ENCODE peak calls at places on chromosomes 4 and X, in five cellular contexts. One of them, this sample, is unnamed.
A peak's percentile ranks its signal among the peaks of the same experiment; 100 is the strongest.

GRCh38 chr4:173332021-173332487 is 2.1 kb downstream of the HMGB2 start:
- DNase-seq in GM12878: no peak
- DNase-seq in central memory CD4-positive, alpha-beta T cell: no peak
- DNase-seq in HEK293T: no peak
- DNase-seq in central memory CD8-positive, alpha-beta T cell: no peak
- DNase-seq in this sample: no peak

GRCh38 chr4:29046166-29046565 is 1674.0 kb upstream of the PCDH7 start:
- DNase-seq in HEK293T: no peak
- DNase-seq in central memory CD4-positive, alpha-beta T cell: no peak
- DNase-seq in GM12878: no peak
- DNase-seq in central memory CD8-positive, alpha-beta T cell: no peak
- DNase-seq in this sample: no peak

GRCh38 chrX:47585273-47585672 is 3.0 kb downstream of the TIMP1 start:
- DNase-seq in central memory CD8-positive, alpha-beta T cell: no peak
- DNase-seq in GM12878: no peak
- DNase-seq in HEK293T: no peak
- DNase-seq in central memory CD4-positive, alpha-beta T cell: no peak
- DNase-seq in this sample: no peak

GRCh38 chr4:107997001-107997788 is 7.5 kb downstream of the HADH start:
- DNase-seq in HEK293T: no peak
- DNase-seq in central memory CD8-positive, alpha-beta T cell: no peak
- DNase-seq in GM12878: no peak
- DNase-seq in central memory CD4-positive, alpha-beta T cell: no peak
- DNase-seq in this sample: no peak

GRCh38 chrX:24245201-24245600 is 68.7 kb downstream of the SUPT20HL2 start:
- DNase-seq in HEK293T: no peak
- DNase-seq in central memory CD8-positive, alpha-beta T cell: no peak
- DNase-seq in central memory CD4-positive, alpha-beta T cell: no peak
- DNase-seq in GM12878: no peak
- DNase-seq in this sample: no peak

GRCh38 chrX:24646745-24647182 is 383 bp downstream of the PCYT1B start:
- DNase-seq in central memory CD8-positive, alpha-beta T cell: no peak
- DNase-seq in central memory CD4-positive, alpha-beta T cell: no peak
- DNase-seq in GM12878: no peak
- DNase-seq in HEK293T: peak; percentile 17
- DNase-seq in this sample: no peak

GRCh38 chr4:66564901-66565648 is 894.8 kb upstream of the EPHA5 start:
- DNase-seq in HEK293T: peak; percentile 60
- DNase-seq in central memory CD4-positive, alpha-beta T cell: no peak
- DNase-seq in GM12878: no peak
- DNase-seq in central memory CD8-positive, alpha-beta T cell: no peak
- DNase-seq in this sample: no peak

GRCh38 chrX:153854702-153855101 is 24.4 kb upstream of the PDZD4 start:
- DNase-seq in HEK293T: no peak
- DNase-seq in GM12878: no peak
- DNase-seq in central memory CD4-positive, alpha-beta T cell: no peak
- DNase-seq in central memory CD8-positive, alpha-beta T cell: no peak
- DNase-seq in this sample: no peak

GRCh38 chr4:112315446-112315845 is 18.3 kb downstream of the ALPK1 start:
- DNase-seq in central memory CD8-positive, alpha-beta T cell: no peak
- DNase-seq in HEK293T: no peak
- DNase-seq in central memory CD4-positive, alpha-beta T cell: no peak
- DNase-seq in GM12878: no peak
- DNase-seq in this sample: no peak

GRCh38 chr4:67234296-67234695 is 311.0 kb downstream of the CENPC start:
- DNase-seq in HEK293T: no peak
- DNase-seq in GM12878: no peak
- DNase-seq in central memory CD8-positive, alpha-beta T cell: no peak
- DNase-seq in central memory CD4-positive, alpha-beta T cell: no peak
- DNase-seq in this sample: no peak

GRCh38 chrX:128106630-128107029 is 54.4 kb upstream of the ACTRT1 start:
- DNase-seq in central memory CD4-positive, alpha-beta T cell: no peak
- DNase-seq in HEK293T: peak; percentile 45
- DNase-seq in central memory CD8-positive, alpha-beta T cell: no peak
- DNase-seq in GM12878: no peak
- DNase-seq in this sample: no peak

GRCh38 chrX:1419545-1420355 is 27.8 kb upstream of the SLC25A6 start:
- DNase-seq in central memory CD4-positive, alpha-beta T cell: no peak
- DNase-seq in central memory CD8-positive, alpha-beta T cell: no peak
- DNase-seq in HEK293T: no peak
- DNase-seq in GM12878: no peak
- DNase-seq in this sample: no peak

GRCh38 chr4:127732623-127733199 is 2.5 kb downstream of the SLC25A31 start:
- DNase-seq in central memory CD8-positive, alpha-beta T cell: no peak
- DNase-seq in central memory CD4-positive, alpha-beta T cell: no peak
- DNase-seq in HEK293T: peak; percentile 26
- DNase-seq in GM12878: peak; percentile 12
- DNase-seq in this sample: peak; percentile 76

GRCh38 chrX:53128097-53128749 is 34.3 kb downstream of the KANTR start:
- DNase-seq in GM12878: no peak
- DNase-seq in central memory CD8-positive, alpha-beta T cell: no peak
- DNase-seq in HEK293T: no peak
- DNase-seq in central memory CD4-positive, alpha-beta T cell: no peak
- DNase-seq in this sample: no peak

GRCh38 chrX:53481093-53481492 is 46.9 kb upstream of the HSD17B10 start:
- DNase-seq in GM12878: no peak
- DNase-seq in central memory CD8-positive, alpha-beta T cell: no peak
- DNase-seq in HEK293T: no peak
- DNase-seq in central memory CD4-positive, alpha-beta T cell: no peak
- DNase-seq in this sample: no peak

GRCh38 chr4:113996599-113997177 is 17.2 kb upstream of the ARSJ start:
- DNase-seq in GM12878: no peak
- DNase-seq in central memory CD8-positive, alpha-beta T cell: no peak
- DNase-seq in HEK293T: no peak
- DNase-seq in central memory CD4-positive, alpha-beta T cell: no peak
- DNase-seq in this sample: no peak

GRCh38 chr4:147118523-147118922 is 172.9 kb upstream of the TTC29 start:
- DNase-seq in GM12878: peak; percentile 31
- DNase-seq in HEK293T: no peak
- DNase-seq in central memory CD4-positive, alpha-beta T cell: no peak
- DNase-seq in central memory CD8-positive, alpha-beta T cell: no peak
- DNase-seq in this sample: peak; percentile 15

GRCh38 chr4:108396900-108397299 is 223.5 kb upstream of the RPL34 start:
- DNase-seq in HEK293T: no peak
- DNase-seq in GM12878: no peak
- DNase-seq in central memory CD4-positive, alpha-beta T cell: no peak
- DNase-seq in central memory CD8-positive, alpha-beta T cell: no peak
- DNase-seq in this sample: no peak

GRCh38 chrX:119417376-119417775 is 18.2 kb downstream of the SLC25A43 start:
- DNase-seq in central memory CD8-positive, alpha-beta T cell: no peak
- DNase-seq in central memory CD4-positive, alpha-beta T cell: no peak
- DNase-seq in GM12878: no peak
- DNase-seq in HEK293T: no peak
- DNase-seq in this sample: no peak

GRCh38 chr4:150582881-150583286 is 933 bp downstream of the MAB21L2 start:
- DNase-seq in GM12878: no peak
- DNase-seq in central memory CD4-positive, alpha-beta T cell: no peak
- DNase-seq in HEK293T: no peak
- DNase-seq in central memory CD8-positive, alpha-beta T cell: no peak
- DNase-seq in this sample: no peak

GRCh38 chrX:22603060-22603459 is 330.3 kb downstream of the CBLL2 start:
- DNase-seq in central memory CD8-positive, alpha-beta T cell: no peak
- DNase-seq in HEK293T: no peak
- DNase-seq in GM12878: no peak
- DNase-seq in central memory CD4-positive, alpha-beta T cell: no peak
- DNase-seq in this sample: no peak

GRCh38 chr4:158121203-158121586 is 51.6 kb downstream of the GASK1B start:
- DNase-seq in central memory CD8-positive, alpha-beta T cell: no peak
- DNase-seq in central memory CD4-positive, alpha-beta T cell: no peak
- DNase-seq in HEK293T: no peak
- DNase-seq in GM12878: no peak
- DNase-seq in this sample: no peak

This sample was measured in GM20000.